ENCODE peak calls at places on chromosome 2, in six cellular contexts. V is GM12878, A is breast epithelium, F is transverse colon, S is HCT116, K is SK-N-SH. I is an unnamed sample.

GRCh38 chr2:231162036-231162345 is 36.4 kb upstream of the ARMC9 start:
- DNase-seq in A (no peak), K (no peak), F (no peak), S (no peak), V (no peak), I (no peak)

GRCh38 chr2:76280676-76281075 is 570.0 kb upstream of the GCFC2 start:
- DNase-seq in K (no peak), V (no peak), A (no peak), S (no peak), F (no peak), I (no peak)

GRCh38 chr2:179186126-179186525 is 78.5 kb downstream of the SESTD1 start:
- DNase-seq in A (no peak), F (no peak), V (no peak), S (no peak), K (no peak), I (no peak)

GRCh38 chr2:205914736-205915510 is 171.1 kb downstream of the INO80D start:
- DNase-seq in F (no peak), A (no peak), K (no peak), S (no peak), V (no peak), I (no peak)

GRCh38 chr2:222714361-222715256 is 43.2 kb downstream of the MOGAT1 start:
- DNase-seq in S (no peak), V (no peak), K (no peak), A (no peak), F (no peak), I (no peak)

GRCh38 chr2:101951296-101951695 is 40.5 kb upstream of the IL1R2 start:
- DNase-seq in S (no peak), F (no peak), A (no peak), K (no peak), V (no peak), I (no peak)

GRCh38 chr2:11505652-11506610 is 27.9 kb upstream of the GREB1 start:
- DNase-seq in K (no peak), F (no peak), A (no peak), V (peak; percentile 35), S (peak; percentile 15), I (no peak)

GRCh38 chr2:159226059-159226461 is 60.4 kb downstream of the WDSUB1 start:
- DNase-seq in K (no peak), S (peak; percentile 29), A (no peak), V (no peak), F (no peak), I (no peak)

GRCh38 chr2:239440511-239440959 is 39.7 kb upstream of the HDAC4 start:
- DNase-seq in V (no peak), A (no peak), F (no peak), K (no peak), S (no peak), I (no peak)

GRCh38 chr2:233689498-233689897 is 3.2 kb upstream of the UGT1A6 start:
- DNase-seq in F (no peak), S (no peak), A (no peak), K (no peak), V (no peak), I (no peak)

GRCh38 chr2:140085674-140086073 is 1305.5 kb upstream of the NXPH2 start:
- DNase-seq in F (no peak), A (no peak), S (no peak), K (no peak), V (no peak), I (no peak)

GRCh38 chr2:38601463-38602135 is 1.1 kb downstream of the HNRNPLL start:
- DNase-seq in S (no peak), V (no peak), F (no peak), A (no peak), K (peak; percentile 32), I (no peak)

GRCh38 chr2:27502149-27502548 is 5.5 kb downstream of the GCKR start:
- DNase-seq in A (no peak), S (no peak), K (no peak), F (no peak), V (no peak), I (no peak)

GRCh38 chr2:123043458-123043857 is 981.6 kb upstream of the CNTNAP5 start:
- DNase-seq in K (no peak), F (no peak), S (no peak), A (no peak), V (no peak), I (no peak)

GRCh38 chr2:152036611-152037469 is 62.0 kb downstream of the CACNB4 start:
- DNase-seq in F (peak; percentile 66), A (no peak), S (peak; percentile 61), K (peak; percentile 66), V (no peak), I (no peak)

GRCh38 chr2:128777091-128778045 is 458.7 kb upstream of the HS6ST1 start:
- DNase-seq in F (no peak), A (peak; percentile 33), V (no peak), S (no peak), K (no peak), I (peak; percentile 48)

GRCh38 chr2:197201874-197202273 is 108.7 kb downstream of the ANKRD44 start:
- DNase-seq in V (no peak), S (no peak), K (no peak), A (no peak), F (no peak), I (no peak)

GRCh38 chr2:235613671-235614070 is 119.8 kb downstream of the AGAP1 start:
- DNase-seq in V (no peak), F (no peak), A (no peak), K (no peak), S (no peak), I (no peak)
- H3K4me1 ChIP-seq in V (no peaks in the 10 kb centered on the region), F (peaks cover 22% of the 10 kb centered on the region), A (no peaks in the 10 kb centered on the region), K (peaks cover 32% of the 10 kb centered on the region), S (no peaks in the 10 kb centered on the region), I (no peaks in the 10 kb centered on the region)

GRCh38 chr2:238418196-238418998 is 8.3 kb upstream of the ASB1 start:
- DNase-seq in V (no peak), S (no peak), F (peak; percentile 72), K (no peak), A (no peak), I (no peak)
- TF ChIP-seq POLR2AphosphoS5 in V (no peak), S (no peak), F (no peak), K (no peak), A (no peak), I (no peak)

DNA sequence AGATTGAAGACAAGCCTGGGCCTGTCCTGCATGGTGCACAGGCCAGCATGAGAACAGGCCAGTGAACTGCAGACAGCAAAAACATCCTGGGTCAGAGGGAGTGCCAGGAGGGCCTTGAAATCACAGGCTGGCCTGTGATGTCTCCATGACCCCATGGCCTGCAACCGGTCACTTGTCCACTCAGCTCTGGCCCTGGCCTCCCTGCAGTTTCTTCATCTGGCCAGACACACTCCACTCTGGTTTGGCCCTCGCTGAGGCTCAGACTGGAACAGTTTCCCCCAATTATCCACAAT is 12.6 kb downstream of the CYRIA start:
- DNase-seq in V (no peak), K (no peak), F (no peak), A (no peak), S (no peak), I (no peak)
- H3K4me1 ChIP-seq in V (peaks cover 58% of the 10 kb centered on the region), K (peaks cover 11% of the 10 kb centered on the region), F (peaks cover 76% of the 10 kb centered on the region), A (peaks cover 23% of the 10 kb centered on the region), S (no peaks in the 10 kb centered on the region), I (peaks cover 100% of the 10 kb centered on the region)

GRCh38 chr2:33160217-33160616 is 213.5 kb downstream of the LTBP1 start:
- DNase-seq in F (no peak), V (no peak), A (no peak), K (no peak), S (no peak), I (no peak)

GRCh38 chr2:33153008-33153407 is 206.3 kb downstream of the LTBP1 start:
- DNase-seq in K (no peak), A (no peak), F (no peak), V (no peak), S (no peak), I (no peak)

GRCh38 chr2:33158482-33159003 is 211.8 kb downstream of the LTBP1 start:
- DNase-seq in A (no peak), S (no peak), F (no peak), K (no peak), V (no peak), I (no peak)
- TF ChIP-seq POLR2AphosphoS5 in A (no peak), S (no peak), F (peak; percentile 51), K (peak; percentile 83), V (no peak), I (no peak)

GRCh38 chr2:98799375-98800329 is 68.7 kb upstream of the MGAT4A start:
- DNase-seq in F (no peak), A (no peak), V (no peak), S (no peak), K (no peak), I (no peak)
- H3K4me1 ChIP-seq in F (no peaks in the 10 kb centered on the region), A (no peaks in the 10 kb centered on the region), V (no peaks in the 10 kb centered on the region), S (no peaks in the 10 kb centered on the region), K (peaks cover 4% of the 10 kb centered on the region), I (no peaks in the 10 kb centered on the region)

DNA sequence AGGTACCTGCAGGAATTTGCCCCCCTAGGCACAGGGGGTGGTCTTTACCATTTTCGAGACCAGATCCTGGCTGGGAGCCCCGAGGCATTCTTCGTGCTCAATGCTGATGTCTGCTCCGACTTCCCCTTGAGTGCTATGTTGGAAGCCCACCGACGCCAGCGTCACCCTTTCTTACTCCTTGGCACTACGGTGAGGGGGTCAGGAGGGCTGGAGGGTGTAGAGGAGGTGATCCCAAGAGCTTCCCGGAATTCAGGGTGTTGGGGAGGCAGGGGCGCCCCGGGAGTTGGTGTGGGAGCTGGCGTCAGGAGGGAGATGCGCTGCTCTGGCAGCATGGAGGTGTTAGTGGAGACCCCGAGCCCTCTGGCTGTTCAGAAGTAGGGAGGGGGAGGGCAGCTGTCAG is 3.2 kb downstream of the GMPPA start:
- DNase-seq in K (no peak), A (no peak), S (no peak), F (no peak), V (no peak), I (no peak)
- TF ChIP-seq POLR2AphosphoS5 in K (no peak), A (no peak), S (no peak), F (no peak), V (no peak), I (no peak)